ENCODE peak calls at places on chromosomes 16 and 17, in nine cellular contexts. U is heart right ventricle, W is cardiac muscle cell, Q is thoracic aorta, S is SK-N-SH, G is adrenal gland, C is upper lobe of right lung, I is Panc1, R is stomach. Z is an unnamed sample.

GRCh38 chr16:23869052-23869451 is 33.3 kb downstream of the PRKCB start:
- DNase-seq in W (no peak), C (no peak), I (no peak), S (no peak), G (no peak), R (no peak), U (no peak), Q (no peak), Z (no peak)

GRCh38 chr17:17742688-17743390 is 61.6 kb downstream of the RAI1 start:
- DNase-seq in I (no peak), W (no peak), G (no peak), S (no peak), Q (no peak), C (no peak), R (no peak), U (no peak), Z (no peak)

GRCh38 chr17:27256225-27257030 is 37.5 kb upstream of the WSB1 start:
- DNase-seq in C (no peak), U (no peak), R (no peak), G (no peak), Q (no peak), I (no peak), S (no peak), W (peak; percentile 88), Z (no peak)

GRCh38 chr17:181213-182163 is at the start of gene DOC2B:
- DNase-seq in C (peak; percentile 77), R (peak; percentile 69), U (peak; percentile 31), W (peak; percentile 41), G (peak; percentile 72), Q (no peak), I (no peak), S (peak; percentile 93), Z (peak; percentile 64)

GRCh38 chr16:81480856-81481821 is 36.5 kb downstream of the CMIP start:
- DNase-seq in R (peak; percentile 57), S (peak; percentile 79), C (peak; percentile 83), I (no peak), Q (no peak), G (no peak), U (peak; percentile 55), W (peak; percentile 62), Z (no peak)

GRCh38 chr16:17512636-17513220 is 42.0 kb upstream of the XYLT1 start:
- DNase-seq in G (no peak), R (no peak), C (no peak), W (no peak), I (no peak), U (no peak), Q (no peak), S (no peak), Z (no peak)

GRCh38 chr16:57299009-57299718 is 14.7 kb upstream of the PLLP start:
- DNase-seq in S (peak; percentile 69), G (peak; percentile 46), W (no peak), U (peak; percentile 68), C (no peak), Q (peak; percentile 62), R (peak; percentile 40), I (no peak), Z (peak; percentile 58)

GRCh38 chr17:45640141-45640850 is 143.8 kb upstream of the CRHR1 start:
- DNase-seq in C (peak; percentile 77), R (peak; percentile 70), U (peak; percentile 50), Q (peak; percentile 9), G (peak; percentile 70), W (peak; percentile 86), I (peak; percentile 61), S (peak; percentile 82), Z (peak; percentile 91)

GRCh38 chr16:81137754-81138153 is 41.6 kb upstream of the GCSH start:
- DNase-seq in U (no peak), Q (no peak), I (no peak), C (no peak), R (no peak), W (no peak), S (no peak), G (no peak), Z (no peak)

GRCh38 chr17:58527306-58527705 is 12.9 kb upstream of the MTMR4 start:
- DNase-seq in C (no peak), G (no peak), I (no peak), S (no peak), R (no peak), Q (no peak), U (no peak), W (no peak), Z (no peak)

DNA sequence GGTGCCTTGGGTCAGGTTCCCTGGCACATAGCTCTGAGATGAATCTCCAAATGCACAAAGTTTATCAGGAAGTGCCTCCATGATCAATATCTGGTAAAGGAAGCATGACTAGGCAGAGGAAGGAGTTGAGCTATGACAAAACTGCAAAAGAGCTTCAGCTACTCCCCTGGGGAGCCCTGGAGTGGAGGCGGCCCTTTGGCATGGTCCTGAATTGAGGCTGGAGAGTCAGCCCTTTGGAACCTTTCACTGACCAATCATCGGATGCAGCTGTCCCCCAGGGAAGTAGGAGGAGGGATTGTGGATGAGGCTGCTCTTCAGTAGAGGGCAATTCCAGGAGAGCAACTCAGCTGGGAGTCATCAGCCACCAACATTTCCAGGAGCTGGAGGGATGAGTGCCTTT is 46.1 kb upstream of the NLRP1 start:
- DNase-seq in S (no peak), C (no peak), G (no peak), I (no peak), U (no peak), W (peak; percentile 20), R (no peak), Q (no peak), Z (no peak)
- H3K27ac ChIP-seq in S (peak overlapping the region; percentile 77), C (no peak overlapping the region), G (no peak overlapping the region), I (no peak overlapping the region), U (no peak overlapping the region), W (no peak overlapping the region), R (no peak overlapping the region), Q (no peak overlapping the region), Z (no peak overlapping the region)

DNA sequence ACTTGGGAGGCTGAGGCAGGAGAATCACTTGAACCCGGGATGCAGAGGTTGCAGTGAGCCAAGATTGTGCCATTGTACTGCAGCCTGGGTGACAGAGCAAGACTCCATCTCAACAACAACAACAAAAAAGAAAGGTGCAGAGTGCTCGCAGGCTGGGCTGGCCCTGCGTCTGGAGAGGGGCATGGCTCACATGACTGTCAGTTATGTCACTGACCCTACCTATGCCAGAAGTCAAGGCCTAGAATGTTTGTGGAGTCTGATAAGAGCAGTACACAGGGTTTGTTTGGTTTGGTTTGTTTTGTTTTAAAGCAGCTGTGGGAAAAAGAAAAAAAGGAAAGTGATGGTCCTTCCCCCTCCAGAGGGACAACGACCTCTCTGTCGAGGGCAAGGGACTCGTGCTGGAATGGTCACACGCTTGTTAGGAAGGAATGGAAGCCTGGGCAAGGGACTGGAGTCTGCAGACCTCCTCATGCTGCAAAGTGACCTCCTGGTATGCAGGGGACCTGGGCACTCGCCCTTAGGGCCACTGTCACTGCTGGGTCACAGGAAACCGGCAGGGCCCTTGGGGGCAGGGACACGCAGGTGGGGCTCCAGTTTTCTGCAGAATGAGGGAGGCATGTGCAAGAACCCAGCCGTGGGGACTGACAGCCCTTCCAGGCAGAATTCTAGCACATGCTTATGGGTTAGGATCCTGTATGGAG is 10.1 kb upstream of the OSGIN1 start:
- DNase-seq in R (no peak), S (no peak), W (no peak), U (no peak), G (no peak), Q (no peak), C (no peak), I (no peak), Z (no peak)
- TF ChIP-seq CTCF in R (no peak), S (no peak), W (no peak), U (no peak), G (no peak), Q (no peak), C (no peak), I (no peak), Z (no peak)

GRCh38 chr16:35180970-35181369 is 1721.6 kb downstream of the TP53TG3F start:
- DNase-seq in U (no peak), G (no peak), Q (no peak), R (no peak), S (no peak), I (no peak), C (no peak), W (no peak), Z (no peak)
- H3K9me3 ChIP-seq in U (no peaks in the 10 kb centered on the region), G (no peaks in the 10 kb centered on the region), Q (no peaks in the 10 kb centered on the region), R (peaks cover 52% of the 10 kb centered on the region), S (no peaks in the 10 kb centered on the region), I (no peaks in the 10 kb centered on the region), C (no peaks in the 10 kb centered on the region), W (no peaks in the 10 kb centered on the region), Z (no peaks in the 10 kb centered on the region)

DNA sequence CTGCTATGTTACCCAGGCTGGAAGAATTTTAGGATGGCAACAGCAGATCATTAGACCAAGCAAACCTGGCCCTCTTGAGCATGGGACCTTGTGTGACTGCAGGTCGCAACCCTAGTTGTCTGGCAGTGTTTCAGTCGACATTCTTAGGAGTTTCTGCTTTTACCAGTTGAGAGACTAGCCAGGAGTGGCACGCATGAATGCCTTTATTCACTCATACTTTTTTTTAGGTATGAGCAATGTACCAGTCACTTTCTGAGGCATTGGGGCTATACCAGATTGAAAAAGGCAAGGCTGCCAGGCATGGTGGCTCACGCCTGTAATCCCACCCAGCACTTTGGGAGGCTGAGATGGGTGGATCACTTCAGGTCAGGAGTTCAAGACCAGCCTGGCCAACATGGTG is 28.2 kb upstream of the HAS3 start:
- DNase-seq in Q (no peak), S (no peak), I (peak; percentile 80), G (no peak), U (no peak), R (no peak), W (no peak), C (no peak), Z (no peak)
- H3K27ac ChIP-seq in Q (no peak overlapping the region), S (peak overlapping the region; percentile 54), I (no peak overlapping the region), G (no peak overlapping the region), U (no peak overlapping the region), R (no peak overlapping the region), W (no peak overlapping the region), C (no peak overlapping the region), Z (no peak overlapping the region)

DNA sequence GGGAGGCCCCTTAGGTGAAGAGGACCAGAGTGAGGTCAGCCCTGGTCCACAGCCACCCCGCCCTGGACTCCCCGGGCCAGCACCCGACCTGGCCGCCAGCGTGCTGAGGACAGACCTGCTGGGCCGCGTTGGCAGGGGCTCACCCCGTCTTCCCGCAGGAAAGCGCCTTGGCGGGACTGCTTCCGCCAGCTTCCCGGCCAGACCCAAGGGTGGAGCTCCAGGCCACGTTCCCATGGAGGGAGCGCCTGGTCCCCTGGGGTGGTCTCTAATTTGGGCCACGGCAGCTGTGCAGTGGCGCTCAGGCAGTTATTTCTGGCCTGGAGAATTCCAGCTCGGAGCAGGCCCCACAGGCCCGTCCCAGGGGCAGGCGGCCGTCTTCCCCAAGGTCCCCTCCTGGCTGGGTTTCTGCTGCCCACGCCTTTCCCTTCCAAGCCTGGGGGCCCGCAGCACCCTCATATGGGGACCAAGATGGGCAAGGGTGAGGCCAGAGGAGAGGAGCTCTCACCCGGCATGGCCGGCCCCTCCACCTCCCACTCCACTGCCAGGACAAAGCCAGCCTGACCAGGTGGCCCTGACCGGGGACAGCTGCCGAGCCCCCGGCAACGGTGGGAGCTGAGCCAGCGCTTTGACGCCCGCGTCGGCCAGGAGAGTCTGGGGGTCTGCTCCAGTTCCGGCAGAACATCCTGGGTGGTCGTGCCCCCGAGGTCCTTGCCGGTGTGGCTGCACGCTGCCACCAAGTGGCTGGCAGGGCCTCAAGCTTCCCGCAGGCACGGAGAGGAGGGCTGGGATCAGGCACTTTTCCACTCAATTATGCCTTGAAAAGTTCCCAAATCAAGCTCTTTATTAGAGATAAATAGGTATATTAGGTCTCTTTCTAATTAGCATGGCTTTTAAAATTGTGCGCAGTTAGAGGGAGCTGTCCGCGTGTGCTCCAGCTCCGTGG is 28.1 kb downstream of the CACNA1H start:
- DNase-seq in W (no peak), Q (no peak), G (no peak), S (no peak), C (no peak), R (no peak), I (no peak), U (peak; percentile 74), Z (peak; percentile 44)
- TF ChIP-seq CTCF in W (no peak), Q (no peak), G (no peak), S (peak; percentile 41), C (no peak), R (no peak), I (peak; percentile 85), U (no peak), Z (peak; percentile 74)

Z was measured in WERI-Rb-1.